ENCODE peak calls at places on chromosome 10, in six cellular contexts. O, V, Y, G, B and K are unnamed samples.

GRCh38 chr10:806451-807162 is 117.1 kb upstream of the DIP2C start:
- DNase-seq in G (no peak), Y (no peak), O (no peak), B (no peak), V (no peak), K (no peak)

GRCh38 chr10:75375828-75376227 is 25.7 kb downstream of the ZNF503 start:
- DNase-seq in V (no peak), G (peak), B (no peak), O (no peak), Y (no peak), K (no peak)

GRCh38 chr10:73931767-73932624 is 21.1 kb downstream of the PLAU start:
- DNase-seq in V (no peak), O (peak), Y (no peak), G (peak), B (no peak), K (no peak)

GRCh38 chr10:24706479-24707118 is 17.1 kb downstream of the ARHGAP21 start:
- DNase-seq in V (peak), O (no peak), B (peak), Y (peak), G (peak), K (peak)

GRCh38 chr10:129658673-129659072 is 191.6 kb downstream of the MGMT start:
- DNase-seq in B (no peak), Y (no peak), V (no peak), O (no peak), G (no peak), K (no peak)

GRCh38 chr10:79192677-79193003 is 123.9 kb downstream of the ZMIZ1 start:
- DNase-seq in Y (peak), O (no peak), G (no peak), V (no peak), B (peak), K (peak)

GRCh38 chr10:49079072-49079471 is 36.2 kb downstream of the VSTM4 start:
- DNase-seq in V (no peak), B (no peak), Y (no peak), O (no peak), G (no peak), K (no peak)

GRCh38 chr10:79038841-79039201 is 29.9 kb upstream of the ZMIZ1 start:
- DNase-seq in B (no peak), Y (peak), G (no peak), O (peak), V (peak), K (peak)

GRCh38 chr10:13587367-13587766 is 602 bp downstream of the PRPF18 start:
- DNase-seq in B (peak), G (no peak), O (no peak), V (no peak), Y (no peak), K (no peak)

DNA sequence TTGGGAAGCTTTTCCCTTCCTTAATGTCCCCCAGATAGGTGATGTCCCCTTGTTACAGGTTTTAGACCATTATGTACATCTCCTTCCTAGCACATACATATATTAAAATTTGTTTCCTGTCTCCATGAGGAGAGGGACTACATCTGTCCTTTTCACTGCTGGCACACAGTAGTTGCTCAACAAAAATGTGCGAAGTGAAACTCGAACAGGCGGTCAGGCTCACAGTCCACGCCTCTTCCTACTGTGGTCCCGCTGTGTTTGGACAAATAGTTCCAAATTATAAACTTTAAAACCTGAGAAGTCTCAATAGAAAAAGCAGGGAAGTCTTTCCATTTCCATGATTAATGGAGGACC is 1.2 kb upstream of the HHEX start:
- DNase-seq in V (no peak), G (no peak), O (no peak), B (no peak), Y (no peak), K (no peak)
- H3K4me3 ChIP-seq in V (peak), G (peak), O (peak), B (no peak), Y (peak), K (peak)

GRCh38 chr10:59833810-59834209 is 72.5 kb downstream of the CCDC6 start:
- DNase-seq in V (no peak), G (no peak), B (no peak), Y (no peak), O (no peak), K (no peak)

GRCh38 chr10:59829024-59829423 is 75.8 kb upstream of the MRLN start:
- DNase-seq in Y (peak), G (no peak), O (no peak), V (no peak), B (no peak), K (no peak)

GRCh38 chr10:59829601-59830000 is 76.3 kb upstream of the MRLN start:
- DNase-seq in V (no peak), B (no peak), Y (no peak), O (no peak), G (no peak), K (no peak)

GRCh38 chr10:59831658-59832503 is 74.5 kb downstream of the CCDC6 start:
- DNase-seq in G (no peak), B (no peak), Y (no peak), V (no peak), O (no peak), K (no peak)

GRCh38 chr10:59830601-59831259 is 75.6 kb downstream of the CCDC6 start:
- DNase-seq in Y (peak), B (peak), O (no peak), G (peak), V (no peak), K (peak)
- TF ChIP-seq CTCF in Y (peak), B (peak), O (peak), G (peak), V (peak), K (peak)

DNA sequence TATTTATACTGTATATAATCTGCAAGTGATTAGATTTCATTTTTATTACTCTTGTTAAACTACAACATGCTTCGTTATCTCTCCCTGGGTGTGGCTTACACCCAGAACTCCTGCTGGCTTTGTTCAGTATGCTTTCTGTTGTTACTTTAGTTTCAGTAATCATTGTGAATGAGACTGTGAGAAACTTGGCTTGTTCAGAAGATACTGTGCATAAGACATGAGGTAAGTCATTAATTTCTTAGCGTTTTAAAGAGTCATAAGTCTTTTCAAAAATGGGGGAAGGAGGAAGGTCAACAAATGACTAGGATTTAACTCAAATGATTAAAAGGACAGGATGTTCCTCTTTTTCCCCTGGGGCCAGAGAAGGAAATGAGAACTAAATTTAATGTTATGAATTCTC is 11.6 kb upstream of the ADD3 start:
- DNase-seq in Y (no peak), O (no peak), G (no peak), V (no peak), B (peak), K (no peak)
- H3K4me3 ChIP-seq in Y (no peak), O (no peak), G (no peak), V (no peak), B (no peak), K (no peak)

DNA sequence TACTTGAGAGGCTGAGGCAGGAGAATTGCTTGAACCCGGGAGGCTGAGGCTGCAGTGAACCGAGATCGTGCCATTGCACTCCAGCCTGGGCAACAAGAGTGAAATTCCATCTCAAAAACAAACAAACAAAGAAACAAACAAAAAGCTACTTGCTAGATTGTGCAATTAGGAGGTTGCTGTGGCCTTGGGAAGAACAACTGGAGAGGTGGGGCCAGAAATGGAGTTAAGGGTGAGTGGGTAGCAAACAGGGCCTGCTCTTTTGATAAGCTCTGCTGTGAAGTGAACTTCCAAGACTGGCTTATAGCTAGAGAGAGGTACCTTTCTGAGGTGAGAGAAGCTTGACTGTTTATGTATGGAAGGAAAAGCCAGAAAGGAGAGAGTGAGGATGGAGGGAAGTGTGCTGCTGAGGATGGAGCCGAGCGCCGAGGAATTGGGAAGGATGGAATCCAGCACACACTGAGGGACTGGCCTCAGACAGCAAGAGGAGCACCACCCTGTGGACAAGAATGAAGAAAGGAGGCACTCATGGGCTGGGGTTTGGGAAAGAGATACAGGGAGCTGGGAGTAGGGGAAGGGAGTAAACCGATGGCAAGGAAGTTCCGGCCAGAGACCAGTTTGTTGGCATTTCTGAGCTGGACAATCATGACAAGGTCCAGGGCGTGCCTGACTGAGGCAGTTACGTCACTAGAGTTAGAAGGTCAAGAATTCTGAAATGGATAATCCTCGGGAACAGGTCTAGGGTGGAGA is 7.0 kb upstream of the RPEL1 start:
- DNase-seq in B (peak), O (peak), Y (peak), G (peak), V (no peak), K (no peak)
- TF ChIP-seq CTCF in B (peak), O (no peak), Y (peak), G (no peak), V (peak), K (no peak)

GRCh38 chr10:27723436-27723835 is 22.2 kb downstream of the MKX start:
- DNase-seq in B (peak), V (peak), G (no peak), Y (peak), O (no peak), K (peak)
- H3K4me3 ChIP-seq in B (no peak), V (no peak), G (no peak), Y (no peak), O (no peak), K (no peak)

GRCh38 chr10:55989188-55989587 is 371.9 kb downstream of the ZWINT start:
- DNase-seq in V (no peak), B (no peak), O (no peak), Y (no peak), G (no peak), K (no peak)
- TF ChIP-seq CTCF in V (no peak), B (no peak), O (no peak), Y (no peak), G (no peak), K (no peak)

DNA sequence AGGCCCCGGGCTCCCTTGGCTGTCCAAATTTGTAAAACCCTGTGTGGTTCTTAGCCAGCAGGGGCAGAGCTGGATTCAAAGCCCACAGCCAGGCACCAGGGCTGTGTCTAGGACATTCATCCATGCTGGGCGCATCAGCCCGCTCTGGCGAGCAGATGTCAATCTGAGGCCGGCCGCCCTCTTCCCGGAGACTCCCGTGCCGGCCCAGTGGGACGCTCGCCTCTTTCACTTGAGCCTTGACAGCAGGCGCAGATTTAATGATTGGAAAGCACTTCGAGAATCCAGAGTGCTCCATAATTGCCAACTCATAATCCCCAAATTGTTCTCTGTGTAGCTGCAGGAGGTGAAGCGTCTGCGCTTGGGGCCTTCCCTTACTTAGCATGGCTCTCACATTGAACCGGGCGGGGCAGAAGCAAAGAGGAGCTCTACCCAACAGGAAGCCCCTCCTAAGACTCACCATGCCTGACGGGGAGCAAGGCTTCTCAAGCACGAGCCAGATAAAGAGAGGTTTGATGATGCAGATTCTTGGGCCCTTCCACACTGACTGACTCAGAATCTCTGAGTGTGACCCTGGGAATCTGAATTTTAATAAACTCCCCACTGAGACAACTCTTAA is 36.6 kb downstream of the SLIT1 start:
- DNase-seq in B (no peak), G (no peak), V (no peak), O (no peak), Y (no peak), K (no peak)
- H3K4me3 ChIP-seq in B (no peak), G (no peak), V (no peak), O (no peak), Y (no peak), K (no peak)

GRCh38 chr10:62007145-62007544 is 105.6 kb downstream of the ARID5B start:
- DNase-seq in G (no peak), B (no peak), V (no peak), O (no peak), Y (no peak), K (no peak)
- TF ChIP-seq CTCF in G (no peak), B (no peak), V (no peak), O (no peak), Y (no peak), K (no peak)

GRCh38 chr10:88991900-88992237 is 1.3 kb downstream of the FAS start:
- DNase-seq in V (no peak), O (no peak), B (no peak), G (no peak), Y (no peak), K (no peak)

GRCh38 chr10:88995156-88995876 is 4.7 kb downstream of the FAS start:
- DNase-seq in V (no peak), B (no peak), O (no peak), G (no peak), Y (no peak), K (no peak)

GRCh38 chr10:88992945-88993537 is 2.4 kb downstream of the FAS start:
- DNase-seq in G (no peak), B (peak), Y (peak), O (no peak), V (no peak), K (peak)

GRCh38 chr10:88991161-88991899 is 732 bp downstream of the FAS start:
- DNase-seq in V (no peak), G (peak), Y (peak), O (peak), B (peak), K (peak)

DNA sequence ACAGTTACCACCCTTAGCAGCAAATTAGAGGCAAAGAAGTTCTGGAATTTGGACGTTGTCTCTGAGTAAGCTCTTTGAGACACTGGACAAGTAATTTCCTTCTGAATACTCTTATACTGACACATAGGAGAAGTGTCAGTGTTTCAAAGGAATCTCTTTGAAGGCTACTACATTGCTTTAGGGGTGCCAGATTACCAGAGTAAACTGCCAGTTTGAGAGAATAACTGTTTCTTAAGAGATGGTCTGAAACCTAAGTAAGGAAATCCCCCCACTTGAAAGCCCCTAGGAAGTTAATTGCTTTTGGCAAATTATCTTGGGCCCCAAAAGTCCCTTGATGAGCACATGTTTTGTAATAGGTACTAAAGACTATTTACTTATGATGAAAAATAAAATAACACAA is 3.4 kb downstream of the FAS start:
- DNase-seq in B (peak), G (no peak), O (no peak), V (no peak), Y (peak), K (peak)
- H3K4me3 ChIP-seq in B (peak), G (no peak), O (peak), V (peak), Y (peak), K (no peak)